ENCODE peak calls at places on chromosomes 7 and 10, in ten cellular contexts. N, D, A, M, Q, H, Y, Z, L and K are unnamed samples.

GRCh38 chr10:102673961-102674511 is 29.8 kb downstream of the TRIM8 start:
- DNase-seq in N (peak; percentile 49), D (no peak), A (peak; percentile 52), M (no peak), Q (peak; percentile 82), H (peak; percentile 92), Y (no peak), Z (peak; percentile 91), L (peak; percentile 63), K (peak; percentile 68)

GRCh38 chr10:99530108-99531025 is 2.4 kb upstream of the NKX2-3 start:
- DNase-seq in N (no peak), D (no peak), A (no peak), M (no peak), Q (peak; percentile 57), H (no peak), Y (no peak), Z (no peak), L (no peak), K (no peak)

GRCh38 chr10:19816420-19817250 is at the start of gene PLXDC2:
- DNase-seq in N (no peak), D (peak; percentile 20), A (peak; percentile 57), M (peak; percentile 84), Q (peak; percentile 78), H (no peak), Y (peak; percentile 49), Z (no peak), L (peak; percentile 55), K (peak; percentile 38)

GRCh38 chr7:36287371-36288241 is 102.1 kb upstream of the ANLN start:
- DNase-seq in N (peak; percentile 69), D (no peak), A (no peak), M (no peak), Q (no peak), H (no peak), Y (peak; percentile 52), Z (no peak), L (no peak), K (no peak)

GRCh38 chr7:137169282-137169698 is 174.2 kb downstream of the PTN start:
- DNase-seq in N (peak; percentile 12), D (peak; percentile 55), A (peak; percentile 85), M (no peak), Q (peak; percentile 82), H (peak; percentile 82), Y (peak; percentile 38), Z (no peak), L (peak; percentile 69), K (peak; percentile 41)

GRCh38 chr10:19788075-19788686 is 28.1 kb upstream of the PLXDC2 start:
- DNase-seq in N (no peak), D (peak; percentile 32), A (peak; percentile 70), M (no peak), Q (peak; percentile 66), H (peak; percentile 82), Y (peak; percentile 34), Z (no peak), L (no peak), K (peak; percentile 44)

GRCh38 chr7:80236696-80237095 is 102.1 kb downstream of the GNAI1 start:
- DNase-seq in N (no peak), D (no peak), A (no peak), M (no peak), Q (no peak), H (no peak), Y (no peak), Z (no peak), L (no peak), K (no peak)

GRCh38 chr10:62626817-62627216 is 177.7 kb upstream of the ADO start:
- DNase-seq in N (no peak), D (no peak), A (no peak), M (no peak), Q (no peak), H (peak; percentile 35), Y (no peak), Z (no peak), L (no peak), K (peak; percentile 34)

GRCh38 chr10:12631216-12631615 is 281.9 kb downstream of the CAMK1D start:
- DNase-seq in N (no peak), D (no peak), A (peak; percentile 62), M (peak; percentile 6), Q (peak; percentile 26), H (peak; percentile 32), Y (peak; percentile 65), Z (no peak), L (no peak), K (no peak)

GRCh38 chr10:12708921-12709320 is 292.6 kb downstream of the CCDC3 start:
- DNase-seq in N (no peak), D (no peak), A (no peak), M (no peak), Q (no peak), H (peak; percentile 28), Y (no peak), Z (no peak), L (no peak), K (peak; percentile 55)

GRCh38 chr7:36308031-36308430 is 81.6 kb upstream of the ANLN start:
- DNase-seq in N (no peak), D (no peak), A (no peak), M (peak; percentile 45), Q (no peak), H (no peak), Y (no peak), Z (no peak), L (no peak), K (no peak)

GRCh38 chr7:149635561-149636329 is 137.6 kb downstream of the ZNF467 start:
- DNase-seq in N (no peak), D (no peak), A (no peak), M (no peak), Q (no peak), H (no peak), Y (no peak), Z (no peak), L (no peak), K (no peak)

DNA sequence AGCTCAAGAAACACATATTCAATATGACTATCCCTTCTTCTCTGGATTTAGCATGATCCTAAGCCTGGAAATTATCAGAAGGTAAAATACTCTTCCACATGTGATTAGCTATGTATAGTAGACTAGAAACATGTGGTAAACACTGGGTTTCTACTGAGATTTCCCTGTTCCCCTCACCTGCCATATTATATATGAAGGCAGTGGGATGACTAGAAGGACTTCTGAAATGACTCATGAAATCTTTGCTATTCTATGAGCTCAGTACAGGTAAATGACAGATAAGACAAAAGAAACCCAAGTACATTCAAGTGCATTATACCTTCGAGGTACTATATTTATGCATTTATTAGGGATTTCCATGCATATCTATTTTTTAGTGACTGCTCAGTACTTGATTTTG is 152.9 kb downstream of the DNAJB9 start:
- DNase-seq in N (no peak), D (no peak), A (no peak), M (no peak), Q (no peak), H (no peak), Y (no peak), Z (no peak), L (no peak), K (no peak)
- H3K4me3 ChIP-seq in N (no peak overlapping the region), D (no peak overlapping the region), A (no peak overlapping the region), M (no peak overlapping the region), Q (no peak overlapping the region), H (no peak overlapping the region), Y (no peak overlapping the region), Z (no peak overlapping the region), L (no peak overlapping the region), K (no peak overlapping the region)

GRCh38 chr10:110006358-110007170 is 1.2 kb upstream of the ADD3 start:
- DNase-seq in N (peak; percentile 51), D (no peak), A (peak; percentile 68), M (peak; percentile 88), Q (peak; percentile 32), H (peak; percentile 80), Y (peak; percentile 67), Z (peak; percentile 35), L (peak; percentile 58), K (peak; percentile 89)

GRCh38 chr10:110005716-110006115 is 2.1 kb upstream of the ADD3 start:
- DNase-seq in N (peak; percentile 18), D (peak; percentile 74), A (peak; percentile 65), M (no peak), Q (peak; percentile 56), H (peak; percentile 86), Y (peak; percentile 58), Z (peak; percentile 28), L (peak; percentile 67), K (peak; percentile 69)

GRCh38 chr10:110007171-110007700 is 548 bp upstream of the ADD3 start:
- DNase-seq in N (peak; percentile 24), D (no peak), A (no peak), M (peak; percentile 84), Q (no peak), H (no peak), Y (peak; percentile 68), Z (no peak), L (no peak), K (no peak)

GRCh38 chr10:110002801-110003523 is 4.8 kb upstream of the ADD3 start:
- DNase-seq in N (no peak), D (no peak), A (no peak), M (no peak), Q (no peak), H (no peak), Y (peak; percentile 61), Z (no peak), L (no peak), K (no peak)

GRCh38 chr10:110003524-110003885 is 4.3 kb upstream of the ADD3 start:
- DNase-seq in N (no peak), D (no peak), A (peak; percentile 23), M (no peak), Q (no peak), H (no peak), Y (no peak), Z (no peak), L (no peak), K (no peak)
- H3K27ac ChIP-seq in N (no peak overlapping the region), D (no peak overlapping the region), A (peak overlapping the region; percentile 79), M (peak overlapping the region; percentile 16), Q (no peak overlapping the region), H (no peak overlapping the region), Y (peak overlapping the region; percentile 74), Z (peak overlapping the region; percentile 37), L (peak overlapping the region; percentile 81), K (no peak overlapping the region)

GRCh38 chr7:32941181-32941995 is 15.9 kb upstream of the FKBP9 start:
- DNase-seq in N (no peak), D (no peak), A (no peak), M (no peak), Q (peak; percentile 24), H (no peak), Y (peak; percentile 38), Z (no peak), L (no peak), K (no peak)
- H3K27me3 ChIP-seq in N (no peaks in the 10 kb centered on the region), D (no peaks in the 10 kb centered on the region), A (no peaks in the 10 kb centered on the region), M (no peaks in the 10 kb centered on the region), Q (peaks cover 100% of the 10 kb centered on the region), H (peaks cover 2% of the 10 kb centered on the region), Y (no peaks in the 10 kb centered on the region), Z (no peaks in the 10 kb centered on the region), L (no peaks in the 10 kb centered on the region), K (no peaks in the 10 kb centered on the region)

DNA sequence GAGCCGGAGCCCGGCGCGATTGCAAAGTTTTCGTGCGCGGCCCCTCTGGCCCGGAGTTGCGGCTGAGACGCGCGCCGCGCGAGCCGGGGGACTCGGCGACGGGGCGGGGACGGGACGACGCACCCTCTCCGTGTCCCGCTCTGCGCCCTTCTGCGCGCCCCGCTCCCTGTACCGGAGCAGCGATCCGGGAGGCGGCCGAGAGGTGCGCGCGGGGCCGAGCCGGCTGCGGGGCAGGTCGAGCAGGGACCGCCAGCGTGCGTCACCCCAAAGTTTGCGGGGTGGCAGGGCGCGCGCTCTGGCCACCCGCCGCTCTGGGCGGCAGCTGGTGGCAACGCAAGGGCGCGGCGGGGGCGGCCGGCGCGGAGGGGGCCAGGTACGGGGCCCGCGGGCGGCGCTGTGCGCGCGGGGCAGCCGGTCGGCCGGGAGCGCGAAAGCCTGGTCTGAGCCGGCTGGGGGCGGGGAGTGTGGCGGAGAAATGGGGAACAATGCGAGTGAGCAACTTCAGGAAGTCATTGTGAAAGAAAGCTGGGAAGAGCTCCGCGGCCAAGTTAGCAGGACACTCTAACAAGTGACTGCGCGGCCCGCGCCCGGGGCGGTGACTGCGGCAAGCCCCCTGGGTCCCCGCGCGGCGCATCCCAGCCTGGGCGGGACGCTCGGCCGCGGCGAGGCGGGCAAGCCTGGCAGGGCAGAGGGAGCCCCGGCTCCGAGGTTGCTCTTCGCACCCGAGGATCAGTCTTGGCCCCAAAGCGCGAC is at the start of gene IKZF1:
- DNase-seq in N (peak; percentile 29), D (no peak), A (peak; percentile 35), M (no peak), Q (peak; percentile 80), H (peak; percentile 24), Y (peak; percentile 58), Z (peak; percentile 38), L (no peak), K (no peak)
- H3K4me3 ChIP-seq in N (peak within 1 kb of the TSS; percentile 35), D (no peak within 1 kb of the TSS), A (peak within 1 kb of the TSS; percentile 64), M (peak within 1 kb of the TSS; percentile 57), Q (peak within 1 kb of the TSS; percentile 67), H (peak within 1 kb of the TSS; percentile 63), Y (peak within 1 kb of the TSS; percentile 37), Z (peak within 1 kb of the TSS; percentile 84), L (peak within 1 kb of the TSS; percentile 38), K (no peak within 1 kb of the TSS)